ENCODE peak calls at places on chromosomes 16 and 17, in six cellular contexts. W, M, C, U, E and Y are unnamed samples.

GRCh38 chr17:2194778-2195417 is 108.7 kb downstream of the SMG6 start:
- DNase-seq in W (peak), M (no peak), C (no peak), U (no peak), E (no peak), Y (no peak)

GRCh38 chr17:1715803-1716075 is 5.6 kb upstream of the TLCD2 start:
- DNase-seq in W (no peak), M (no peak), C (no peak), U (no peak), E (no peak), Y (no peak)

GRCh38 chr16:88650749-88651275 is at the start of gene CYBA:
- DNase-seq in W (peak), M (peak), C (peak), U (no peak), E (peak), Y (peak)

GRCh38 chr16:88072571-88073001 is 121.4 kb downstream of the BANP start:
- DNase-seq in W (no peak), M (no peak), C (no peak), U (no peak), E (no peak), Y (no peak)

GRCh38 chr16:58409316-58409973 is 17.2 kb downstream of the GINS3 start:
- DNase-seq in W (no peak), M (no peak), C (no peak), U (no peak), E (no peak), Y (peak)

GRCh38 chr17:38579934-38580333 is 25.8 kb downstream of the SRCIN1 start:
- DNase-seq in W (peak), M (peak), C (no peak), U (peak), E (peak), Y (no peak)

GRCh38 chr17:7296189-7296861 is 1.9 kb upstream of the YBX2 start:
- DNase-seq in W (peak), M (peak), C (no peak), U (peak), E (peak), Y (peak)

GRCh38 chr17:12691173-12691572 is 25.5 kb downstream of the MYOCD start:
- DNase-seq in W (no peak), M (peak), C (no peak), U (no peak), E (no peak), Y (no peak)

GRCh38 chr16:56479469-56479868 is 28.1 kb downstream of the OGFOD1 start:
- DNase-seq in W (no peak), M (no peak), C (no peak), U (no peak), E (no peak), Y (no peak)

GRCh38 chr17:74569392-74570003 is 2.2 kb upstream of the CD300H start:
- DNase-seq in W (no peak), M (no peak), C (no peak), U (peak), E (peak), Y (no peak)

GRCh38 chr16:81094771-81095251 is 1.4 kb downstream of the GCSH start:
- DNase-seq in W (no peak), M (no peak), C (no peak), U (peak), E (no peak), Y (peak)

GRCh38 chr17:14144513-14144912 is 75.2 kb downstream of the COX10 start:
- DNase-seq in W (no peak), M (no peak), C (no peak), U (no peak), E (no peak), Y (no peak)

GRCh38 chr17:50139950-50140885 is 10.3 kb upstream of the SAMD14 start:
- DNase-seq in W (peak), M (peak), C (peak), U (peak), E (peak), Y (peak)